ENCODE peak calls at places on chromosomes 16 and 17, in seven cellular contexts. E is pons; Q is foreskin fibroblast; X is GM12865; U is activated CD4-positive, alpha-beta T cell treated with anti-CD3 and anti-CD28 coated beads for 1 hour; S is ELF-1; G is NCI-H510A. K is an unnamed sample.

GRCh38 chr17:250487-251300 is 69.2 kb upstream of the DOC2B start:
- DNase-seq in E (no peak), Q (no peak), X (no peak), U (no peak), S (no peak), G (no peak), K (no peak)

GRCh38 chr17:29645516-29646051 is 22.9 kb upstream of the CORO6 start:
- DNase-seq in E (no peak), Q (peak), X (no peak), U (no peak), S (no peak), G (no peak), K (no peak)

GRCh38 chr17:81961087-81961514 is at the start of gene NOTUM:
- DNase-seq in E (no peak), Q (peak), X (no peak), U (no peak), S (no peak), G (no peak), K (peak)

GRCh38 chr17:4785311-4786110 is 653 bp downstream of the VMO1 start:
- DNase-seq in E (no peak), Q (peak), X (no peak), U (no peak), S (peak), G (no peak), K (no peak)

GRCh38 chr16:68399456-68399855 is 48.9 kb downstream of the SMPD3 start:
- DNase-seq in E (no peak), Q (no peak), X (no peak), U (no peak), S (no peak), G (no peak), K (no peak)

GRCh38 chr16:85172465-85173071 is 60.3 kb upstream of the CIBAR2 start:
- DNase-seq in E (no peak), Q (peak), X (peak), U (no peak), S (peak), G (no peak), K (peak)

GRCh38 chr17:78997881-78998280 is 11.7 kb downstream of the CANT1 start:
- DNase-seq in E (no peak), Q (no peak), X (no peak), U (no peak), S (no peak), G (no peak), K (no peak)

GRCh38 chr17:75654176-75654575 is 12.8 kb downstream of the RECQL5 start:
- DNase-seq in E (peak), Q (peak), X (no peak), U (no peak), S (no peak), G (no peak), K (peak)

GRCh38 chr17:33560165-33560564 is 267.1 kb upstream of the ASIC2 start:
- DNase-seq in E (no peak), Q (no peak), X (peak), U (no peak), S (no peak), G (no peak), K (peak)

GRCh38 chr16:22007159-22007508 is 777 bp upstream of the MOSMO start:
- DNase-seq in E (no peak), Q (no peak), X (no peak), U (no peak), S (no peak), G (no peak), K (no peak)

GRCh38 chr16:57028086-57028485 is 38.7 kb downstream of the NLRC5 start:
- DNase-seq in E (no peak), Q (no peak), X (no peak), U (no peak), S (peak), G (no peak), K (no peak)

K was measured in M059J.